ENCODE peak calls at places on chromosomes 1 and 21, in four cellular contexts. X, H, Z and V are unnamed samples.

GRCh38 chr1:168643152-168643551 is 66.7 kb downstream of the XCL1 start:
- DNase-seq in H (no peak), X (peak; percentile 90), Z (no peak), V (no peak)

GRCh38 chr1:6507461-6507911 is 16.0 kb upstream of the PLEKHG5 start:
- DNase-seq in X (no peak), Z (no peak), H (peak; percentile 56), V (no peak)

GRCh38 chr21:29232601-29233541 is 65.9 kb upstream of the BACH1 start:
- DNase-seq in H (no peak), X (peak; percentile 94), Z (no peak), V (no peak)

GRCh38 chr21:26850116-26850643 is 5.0 kb upstream of the ADAMTS1 start:
- DNase-seq in X (peak; percentile 67), H (no peak), Z (no peak), V (no peak)

GRCh38 chr1:54681396-54681795 is 34.3 kb upstream of the TTC4 start:
- DNase-seq in X (no peak), H (no peak), Z (no peak), V (no peak)

GRCh38 chr1:229694053-229694693 is 68.1 kb downstream of the URB2 start:
- DNase-seq in H (no peak), X (peak; percentile 85), Z (no peak), V (peak; percentile 90)

GRCh38 chr1:57254006-57254405 is 169.9 kb downstream of the DAB1 start:
- DNase-seq in X (no peak), H (no peak), Z (no peak), V (no peak)

GRCh38 chr1:150150511-150151021 is 850 bp downstream of the PLEKHO1 start:
- DNase-seq in Z (no peak), H (no peak), X (no peak), V (no peak)

GRCh38 chr1:79902418-79902817 is 895.9 kb upstream of the ADGRL4 start:
- DNase-seq in X (no peak), Z (no peak), H (no peak), V (no peak)

GRCh38 chr1:40665335-40666171 is at the start of gene RIMS3:
- DNase-seq in Z (peak; percentile 72), X (peak; percentile 31), H (peak; percentile 60), V (peak; percentile 19)

GRCh38 chr1:204466416-204467405 is 27.9 kb downstream of the PIK3C2B start:
- DNase-seq in H (peak; percentile 82), X (no peak), Z (no peak), V (no peak)

GRCh38 chr21:28781602-28782274 is 210.9 kb downstream of the LTN1 start:
- DNase-seq in X (peak; percentile 11), H (no peak), Z (no peak), V (no peak)

GRCh38 chr1:44270666-44271628 is 57.7 kb downstream of the DMAP1 start:
- DNase-seq in X (no peak), H (peak; percentile 53), Z (no peak), V (no peak)